ENCODE peak calls at places on chromosome 20, in nine cellular contexts. D, C, L, S, V, A, O, T and H are unnamed samples.
A peak's percentile ranks its signal among the peaks of the same experiment; 100 is the strongest.

GRCh38 chr20:62741191-62741676 is 32.6 kb downstream of the NTSR1 start:
- DNase-seq in D (no peak), C (no peak), L (peak; percentile 61), S (no peak), V (no peak), A (peak; percentile 26), O (no peak), T (no peak), H (no peak)

GRCh38 chr20:57888591-57888990 is 178.8 kb upstream of the PMEPA1 start:
- DNase-seq in D (no peak), C (no peak), L (no peak), S (no peak), V (no peak), A (no peak), O (no peak), T (no peak), H (no peak)

GRCh38 chr20:49759266-49759950 is 45.7 kb upstream of the B4GALT5 start:
- DNase-seq in D (no peak), C (no peak), L (no peak), S (no peak), V (no peak), A (no peak), O (no peak), T (no peak), H (no peak)

GRCh38 chr20:2585811-2586210 is 49.4 kb downstream of the TMC2 start:
- DNase-seq in D (no peak), C (no peak), L (no peak), S (no peak), V (no peak), A (no peak), O (no peak), T (peak; percentile 45), H (no peak)

GRCh38 chr20:51833326-51833725 is 31.0 kb upstream of the SALL4 start:
- DNase-seq in D (no peak), C (no peak), L (no peak), S (peak; percentile 38), V (no peak), A (no peak), O (no peak), T (no peak), H (no peak)

GRCh38 chr20:33609504-33609903 is 52.6 kb upstream of the C20orf144 start:
- DNase-seq in D (no peak), C (no peak), L (no peak), S (no peak), V (no peak), A (no peak), O (no peak), T (no peak), H (no peak)

GRCh38 chr20:25247100-25247665 is 702 bp upstream of the PYGB start:
- DNase-seq in D (no peak), C (peak; percentile 41), L (peak; percentile 85), S (peak; percentile 88), V (no peak), A (peak; percentile 64), O (no peak), T (peak; percentile 70), H (peak; percentile 25)

GRCh38 chr20:49562341-49563014 is 5.5 kb downstream of the PTGIS start:
- DNase-seq in D (peak; percentile 82), C (no peak), L (no peak), S (no peak), V (no peak), A (peak; percentile 60), O (no peak), T (peak; percentile 68), H (no peak)

GRCh38 chr20:46011631-46012482 is 3.1 kb downstream of the MMP9 start:
- DNase-seq in D (no peak), C (peak; percentile 97), L (no peak), S (no peak), V (no peak), A (no peak), O (no peak), T (no peak), H (no peak)

GRCh38 chr20:20549699-20550098 is 162.7 kb downstream of the RALGAPA2 start:
- DNase-seq in D (no peak), C (no peak), L (no peak), S (no peak), V (no peak), A (no peak), O (no peak), T (peak; percentile 90), H (no peak)

GRCh38 chr20:36394340-36394965 is 88.3 kb downstream of the DLGAP4 start:
- DNase-seq in D (no peak), C (no peak), L (no peak), S (no peak), V (peak; percentile 61), A (no peak), O (no peak), T (peak; percentile 80), H (no peak)

GRCh38 chr20:12916699-12917098 is 92.1 kb upstream of the SPTLC3 start:
- DNase-seq in D (no peak), C (no peak), L (no peak), S (no peak), V (no peak), A (no peak), O (no peak), T (no peak), H (no peak)

GRCh38 chr20:14415492-14415891 is 78.1 kb upstream of the FLRT3 start:
- DNase-seq in D (no peak), C (no peak), L (peak; percentile 11), S (no peak), V (peak; percentile 50), A (no peak), O (no peak), T (no peak), H (no peak)

GRCh38 chr20:58992911-58993310 is 11.9 kb downstream of the NELFCD start:
- DNase-seq in D (no peak), C (no peak), L (no peak), S (no peak), V (no peak), A (no peak), O (no peak), T (no peak), H (no peak)

GRCh38 chr20:63273635-63274380 is 1.2 kb downstream of the ARFGAP1 start:
- DNase-seq in D (no peak), C (no peak), L (no peak), S (no peak), V (no peak), A (no peak), O (no peak), T (peak; percentile 82), H (no peak)

GRCh38 chr20:6562111-6562510 is 205.4 kb upstream of the BMP2 start:
- DNase-seq in D (no peak), C (no peak), L (no peak), S (no peak), V (no peak), A (no peak), O (no peak), T (no peak), H (no peak)

GRCh38 chr20:60454491-60454890 is 496.3 kb downstream of the CDH26 start:
- DNase-seq in D (no peak), C (no peak), L (no peak), S (no peak), V (no peak), A (no peak), O (no peak), T (no peak), H (no peak)